ENCODE peak calls at places on chromosomes 7 and 10, in nine cellular contexts. P is stomach; V is neural progenitor cell; E is GM13977; J is lung; S is bronchial epithelial cell; M is neural crest cell; B is activated CD8-positive, alpha-beta T cell treated with anti-CD3 and anti-CD28 coated beads for 36 hours; W is tibial nerve. L is an unnamed sample.

GRCh38 chr10:48390933-48391845 is 84.7 kb downstream of the MAPK8 start:
- DNase-seq in P (no peak), V (no peak), E (no peak), J (no peak), S (peak), M (no peak), B (peak), W (no peak), L (no peak)

GRCh38 chr7:151615784-151616183 is 96.1 kb upstream of the RHEB start:
- DNase-seq in P (no peak), V (no peak), E (no peak), J (no peak), S (no peak), M (no peak), B (no peak), W (no peak), L (no peak)

GRCh38 chr10:30784896-30785605 is 155.5 kb upstream of the LYZL2 start:
- DNase-seq in P (peak), V (peak), E (peak), J (peak), S (peak), M (peak), B (peak), W (peak), L (peak)

GRCh38 chr7:150986099-150986512 is 4.7 kb upstream of the NOS3 start:
- DNase-seq in P (peak), V (peak), E (peak), J (no peak), S (peak), M (peak), B (peak), W (peak), L (peak)

GRCh38 chr10:14601872-14602725 is 172.6 kb downstream of the FAM107B start:
- DNase-seq in P (peak), V (no peak), E (peak), J (peak), S (peak), M (no peak), B (peak), W (no peak), L (peak)

GRCh38 chr10:113021268-113022028 is 71.4 kb downstream of the TCF7L2 start:
- DNase-seq in P (peak), V (no peak), E (no peak), J (no peak), S (no peak), M (no peak), B (no peak), W (no peak), L (no peak)

GRCh38 chr10:43202224-43202656 is 64.0 kb downstream of the CSGALNACT2 start:
- DNase-seq in P (peak), V (peak), E (peak), J (peak), S (peak), M (peak), B (peak), W (no peak), L (peak)

GRCh38 chr7:73822319-73823173 is 8.2 kb upstream of the CLDN4 start:
- DNase-seq in P (no peak), V (peak), E (no peak), J (no peak), S (peak), M (no peak), B (no peak), W (no peak), L (peak)

GRCh38 chr10:48461623-48462481 is 143.0 kb downstream of the ARHGAP22 start:
- DNase-seq in P (peak), V (no peak), E (no peak), J (no peak), S (no peak), M (no peak), B (no peak), W (no peak), L (no peak)

GRCh38 chr7:13037216-13037615 is 349.8 kb downstream of the ARL4A start:
- DNase-seq in P (no peak), V (no peak), E (no peak), J (no peak), S (no peak), M (no peak), B (no peak), W (no peak), L (no peak)

GRCh38 chr7:44313016-44313415 is 12.4 kb downstream of the CAMK2B start:
- DNase-seq in P (peak), V (no peak), E (no peak), J (peak), S (no peak), M (peak), B (no peak), W (no peak), L (no peak)

GRCh38 chr10:28046579-28046978 is 47.7 kb upstream of the ODAD2 start:
- DNase-seq in P (no peak), V (no peak), E (no peak), J (no peak), S (no peak), M (no peak), B (no peak), W (no peak), L (no peak)

GRCh38 chr7:129748710-129749109 is 137.2 kb downstream of the NRF1 start:
- DNase-seq in P (no peak), V (no peak), E (no peak), J (no peak), S (no peak), M (no peak), B (no peak), W (no peak), L (no peak)

GRCh38 chr7:99551329-99551728 is 585 bp downstream of the FAM200A start:
- DNase-seq in P (no peak), V (peak), E (no peak), J (no peak), S (no peak), M (no peak), B (no peak), W (no peak), L (no peak)

GRCh38 chr7:8295638-8296361 is 33.8 kb upstream of the ICA1 start:
- DNase-seq in P (peak), V (peak), E (peak), J (peak), S (peak), M (peak), B (peak), W (peak), L (no peak)

GRCh38 chr10:131117416-131118212 is 193.9 kb downstream of the TCERG1L start:
- DNase-seq in P (no peak), V (no peak), E (no peak), J (no peak), S (no peak), M (no peak), B (no peak), W (no peak), L (no peak)

GRCh38 chr10:14345262-14345661 is 14.5 kb upstream of the FRMD4A start:
- DNase-seq in P (no peak), V (no peak), E (no peak), J (peak), S (no peak), M (no peak), B (no peak), W (no peak), L (no peak)

GRCh38 chr10:35765039-35765662 is 123.1 kb upstream of the FZD8 start:
- DNase-seq in P (peak), V (no peak), E (no peak), J (peak), S (no peak), M (no peak), B (no peak), W (no peak), L (no peak)

GRCh38 chr7:22589641-22590141 is 89.7 kb upstream of the STEAP1B start:
- DNase-seq in P (no peak), V (peak), E (no peak), J (peak), S (no peak), M (no peak), B (no peak), W (peak), L (peak)

GRCh38 chr7:151894131-151895007 is 17.5 kb upstream of the PRKAG2 start:
- DNase-seq in P (no peak), V (no peak), E (no peak), J (no peak), S (no peak), M (no peak), B (no peak), W (no peak), L (peak)

GRCh38 chr10:69449841-69450240 is 1.4 kb upstream of the TSPAN15 start:
- DNase-seq in P (peak), V (peak), E (peak), J (peak), S (peak), M (peak), B (peak), W (peak), L (peak)

GRCh38 chr7:127673902-127674301 is 21.9 kb downstream of the SND1 start:
- DNase-seq in P (no peak), V (no peak), E (no peak), J (no peak), S (no peak), M (no peak), B (no peak), W (no peak), L (no peak)

GRCh38 chr7:132004528-132004927 is 448.1 kb upstream of the PODXL start:
- DNase-seq in P (no peak), V (no peak), E (no peak), J (no peak), S (peak), M (no peak), B (no peak), W (no peak), L (no peak)

GRCh38 chr10:23341004-23341403 is 3.6 kb downstream of the C10orf67 start:
- DNase-seq in P (no peak), V (no peak), E (no peak), J (no peak), S (peak), M (no peak), B (peak), W (no peak), L (no peak)

GRCh38 chr10:101216207-101216607 is 13.1 kb downstream of the LBX1 start:
- DNase-seq in P (no peak), V (peak), E (peak), J (no peak), S (no peak), M (no peak), B (peak), W (no peak), L (no peak)

DNA sequence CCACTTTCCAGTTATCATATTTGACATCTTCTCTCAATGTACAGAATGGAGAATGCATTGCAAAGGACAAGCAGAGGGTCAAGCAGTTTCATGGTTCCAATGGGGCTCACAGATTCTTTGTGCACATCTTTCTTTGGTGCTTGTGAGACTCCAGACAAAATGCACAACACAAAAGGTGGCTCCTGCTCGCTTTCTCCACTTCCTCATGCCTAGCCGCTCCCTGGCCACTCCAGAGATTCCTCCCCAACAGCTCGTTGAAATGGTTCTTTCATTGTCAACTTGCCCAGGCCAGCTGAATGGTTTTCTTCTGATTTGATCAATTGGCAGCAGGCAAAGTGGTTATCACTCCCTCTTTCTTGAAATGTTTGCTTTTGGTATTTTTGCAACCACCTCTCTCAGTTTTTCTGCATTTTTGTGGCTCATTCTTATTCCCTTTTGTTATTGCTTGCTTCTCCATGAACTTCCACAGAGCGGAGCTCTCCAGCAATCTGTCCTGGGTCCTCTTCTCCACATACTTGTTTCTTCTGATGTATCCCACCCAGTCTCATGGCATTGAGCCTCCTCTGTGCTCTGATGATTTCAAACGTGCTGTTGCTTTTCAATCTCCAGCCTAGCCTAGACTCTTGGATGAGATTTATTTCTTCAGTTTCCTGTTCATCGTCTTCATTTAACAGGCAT is 507.8 kb upstream of the MKI67 start:
- DNase-seq in P (no peak), V (peak), E (no peak), J (no peak), S (peak), M (no peak), B (no peak), W (peak), L (no peak)
- TF ChIP-seq CTCF in P (no peak), V (peak), E (no peak), J (no peak), S (no peak), M (peak), B (no peak), W (no peak), L (peak)

DNA sequence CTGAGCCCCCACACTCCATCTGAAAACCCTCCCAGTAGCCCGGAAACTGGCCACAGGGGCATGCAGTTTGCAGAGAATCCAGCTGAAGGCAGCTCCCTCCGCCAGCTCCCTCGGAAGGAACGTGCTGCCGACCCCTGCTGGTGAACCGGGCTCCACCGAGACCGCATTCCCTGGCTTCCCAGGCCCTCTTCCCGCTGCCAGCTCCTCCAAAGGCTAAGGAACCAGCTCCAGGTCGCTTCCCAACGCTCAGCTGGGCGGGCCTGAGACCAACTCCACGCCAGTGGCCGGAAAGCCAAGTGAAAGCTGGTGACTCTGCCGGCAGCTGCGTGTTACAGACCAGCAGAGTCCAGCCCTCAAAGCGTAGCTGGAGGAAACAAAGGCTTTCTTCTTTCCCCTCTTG is 35.8 kb downstream of the GPER1 start:
- DNase-seq in P (peak), V (peak), E (no peak), J (no peak), S (no peak), M (peak), B (no peak), W (peak), L (no peak)
- TF ChIP-seq CTCF in P (no peak), V (peak), E (no peak), J (peak), S (peak), M (peak), B (no peak), W (peak), L (peak)

GRCh38 chr7:18895456-18895855 is 222.0 kb downstream of the TWIST1 start:
- DNase-seq in P (no peak), V (no peak), E (no peak), J (no peak), S (peak), M (no peak), B (no peak), W (no peak), L (no peak)

GRCh38 chr7:18896343-18896975 is 221.0 kb downstream of the TWIST1 start:
- DNase-seq in P (no peak), V (no peak), E (no peak), J (no peak), S (no peak), M (no peak), B (no peak), W (no peak), L (no peak)

GRCh38 chr7:18893156-18893555 is 224.3 kb downstream of the TWIST1 start:
- DNase-seq in P (no peak), V (no peak), E (no peak), J (no peak), S (peak), M (no peak), B (no peak), W (no peak), L (no peak)

GRCh38 chr7:18890885-18891621 is 226.4 kb downstream of the TWIST1 start:
- DNase-seq in P (no peak), V (no peak), E (no peak), J (no peak), S (no peak), M (no peak), B (no peak), W (no peak), L (no peak)

GRCh38 chr7:18894155-18894554 is 223.3 kb downstream of the TWIST1 start:
- DNase-seq in P (no peak), V (no peak), E (no peak), J (no peak), S (no peak), M (no peak), B (no peak), W (no peak), L (no peak)
- TF ChIP-seq CTCF in P (no peak), V (no peak), E (no peak), J (no peak), S (no peak), M (no peak), B (no peak), W (no peak), L (no peak)

GRCh38 chr10:44821290-44821689 is 89.8 kb upstream of the TMEM72 start:
- DNase-seq in P (no peak), V (no peak), E (no peak), J (no peak), S (no peak), M (no peak), B (no peak), W (no peak), L (no peak)
- TF ChIP-seq CTCF in P (no peak), V (no peak), E (no peak), J (no peak), S (no peak), M (no peak), B (no peak), W (no peak), L (no peak)

DNA sequence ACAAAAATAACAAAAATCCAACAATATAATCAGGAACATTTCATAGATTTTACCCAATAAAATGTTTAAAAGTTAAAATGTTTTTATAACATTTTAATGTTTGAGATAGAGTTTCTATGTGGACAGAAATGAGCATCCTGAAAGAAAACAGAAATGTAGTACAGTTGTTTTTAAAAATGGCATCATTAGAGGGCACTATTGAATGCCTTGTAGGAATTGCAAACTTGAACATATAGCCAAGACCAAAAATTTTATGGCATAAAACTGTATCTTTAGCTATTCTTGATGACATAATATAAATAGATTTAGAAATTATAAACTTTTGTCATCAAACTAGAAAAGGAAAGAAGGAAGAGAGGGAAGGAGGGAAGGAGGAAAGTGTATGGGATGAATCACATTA is 1372.7 kb downstream of the GATA3 start:
- DNase-seq in P (no peak), V (no peak), E (no peak), J (no peak), S (no peak), M (no peak), B (no peak), W (no peak), L (no peak)
- TF ChIP-seq CTCF in P (no peak), V (peak), E (no peak), J (no peak), S (no peak), M (no peak), B (no peak), W (no peak), L (no peak)

GRCh38 chr7:5429857-5430611 is 6.4 kb upstream of the TNRC18 start:
- DNase-seq in P (peak), V (peak), E (no peak), J (peak), S (peak), M (no peak), B (peak), W (no peak), L (no peak)

GRCh38 chr7:5430612-5430947 is 6.9 kb upstream of the TNRC18 start:
- DNase-seq in P (no peak), V (no peak), E (no peak), J (no peak), S (no peak), M (no peak), B (no peak), W (no peak), L (no peak)

GRCh38 chr7:5429253-5429856 is 5.7 kb upstream of the TNRC18 start:
- DNase-seq in P (peak), V (peak), E (no peak), J (peak), S (peak), M (no peak), B (peak), W (no peak), L (peak)

GRCh38 chr7:5426226-5426475 is 2.5 kb upstream of the TNRC18 start:
- DNase-seq in P (no peak), V (no peak), E (no peak), J (no peak), S (peak), M (no peak), B (peak), W (no peak), L (no peak)

GRCh38 chr7:5428470-5429252 is 5.0 kb upstream of the TNRC18 start:
- DNase-seq in P (peak), V (peak), E (no peak), J (peak), S (peak), M (no peak), B (peak), W (peak), L (no peak)
- TF ChIP-seq CTCF in P (no peak), V (no peak), E (no peak), J (no peak), S (peak), M (peak), B (no peak), W (no peak), L (peak)

L was measured in Peyer's patch.